ENCODE peak calls at places on chromosomes 2 and 18, in seven cellular contexts. One of them, this sample, is unnamed.

GRCh38 chr2:58237741-58238140 is 3.4 kb downstream of the FANCL start:
- DNase-seq in psoas muscle: no peak
- DNase-seq in BE2C: no peak
- DNase-seq in HepG2: no peak
- DNase-seq in adrenal gland: no peak
- DNase-seq in SK-N-SH: no peak
- DNase-seq in testis: no peak
- DNase-seq in this sample: no peak

GRCh38 chr2:237304763-237305514 is 109.0 kb downstream of the COL6A3 start:
- DNase-seq in psoas muscle: no peak
- DNase-seq in BE2C: no peak
- DNase-seq in HepG2: no peak
- DNase-seq in adrenal gland: peak; percentile 66
- DNase-seq in SK-N-SH: no peak
- DNase-seq in testis: no peak
- DNase-seq in this sample: peak; percentile 62

GRCh38 chr18:79059456-79059855 is 9.7 kb upstream of the ATP9B start:
- DNase-seq in psoas muscle: no peak
- DNase-seq in BE2C: no peak
- DNase-seq in HepG2: no peak
- DNase-seq in adrenal gland: no peak
- DNase-seq in SK-N-SH: no peak
- DNase-seq in testis: no peak
- DNase-seq in this sample: no peak

GRCh38 chr18:58195278-58195721 is 151.3 kb downstream of the NEDD4L start:
- DNase-seq in psoas muscle: no peak
- DNase-seq in BE2C: no peak
- DNase-seq in HepG2: no peak
- DNase-seq in adrenal gland: no peak
- DNase-seq in SK-N-SH: no peak
- DNase-seq in testis: no peak
- DNase-seq in this sample: no peak

GRCh38 chr18:33572022-33572421 is 6.0 kb upstream of the ASXL3 start:
- DNase-seq in psoas muscle: no peak
- DNase-seq in BE2C: no peak
- DNase-seq in HepG2: no peak
- DNase-seq in adrenal gland: no peak
- DNase-seq in SK-N-SH: no peak
- DNase-seq in testis: no peak
- DNase-seq in this sample: no peak

GRCh38 chr2:111919794-111920608 is 21.6 kb downstream of the MERTK start:
- DNase-seq in psoas muscle: no peak
- DNase-seq in BE2C: no peak
- DNase-seq in HepG2: peak; percentile 94
- DNase-seq in adrenal gland: peak; percentile 49
- DNase-seq in SK-N-SH: no peak
- DNase-seq in testis: peak; percentile 54
- DNase-seq in this sample: no peak

GRCh38 chr2:148876190-148876588 is 1.2 kb downstream of the KIF5C start:
- DNase-seq in psoas muscle: no peak
- DNase-seq in BE2C: peak; percentile 59
- DNase-seq in HepG2: no peak
- DNase-seq in adrenal gland: peak; percentile 29
- DNase-seq in SK-N-SH: peak; percentile 78
- DNase-seq in testis: no peak
- DNase-seq in this sample: peak; percentile 13

GRCh38 chr2:20065885-20066602 is 14.6 kb upstream of the LAPTM4A start:
- DNase-seq in psoas muscle: peak; percentile 89
- DNase-seq in BE2C: peak; percentile 78
- DNase-seq in HepG2: peak; percentile 95
- DNase-seq in adrenal gland: peak; percentile 86
- DNase-seq in SK-N-SH: peak; percentile 67
- DNase-seq in testis: peak; percentile 65
- DNase-seq in this sample: no peak

GRCh38 chr2:229653551-229653950 is 60.8 kb downstream of the DNER start:
- DNase-seq in psoas muscle: no peak
- DNase-seq in BE2C: no peak
- DNase-seq in HepG2: no peak
- DNase-seq in adrenal gland: no peak
- DNase-seq in SK-N-SH: no peak
- DNase-seq in testis: no peak
- DNase-seq in this sample: no peak

GRCh38 chr2:127811397-127811860 is 458 bp upstream of the WDR33 start:
- DNase-seq in psoas muscle: no peak
- DNase-seq in BE2C: no peak
- DNase-seq in HepG2: no peak
- DNase-seq in adrenal gland: peak; percentile 34
- DNase-seq in SK-N-SH: no peak
- DNase-seq in testis: no peak
- DNase-seq in this sample: peak; percentile 9

GRCh38 chr2:217248312-217248935 is 388.6 kb upstream of the TNP1 start:
- DNase-seq in psoas muscle: peak; percentile 80
- DNase-seq in BE2C: peak; percentile 87
- DNase-seq in HepG2: no peak
- DNase-seq in adrenal gland: no peak
- DNase-seq in SK-N-SH: peak; percentile 74
- DNase-seq in testis: peak; percentile 63
- DNase-seq in this sample: peak; percentile 66

GRCh38 chr18:48862116-48862515 is 88.6 kb downstream of the SMAD7 start:
- DNase-seq in psoas muscle: no peak
- DNase-seq in BE2C: no peak
- DNase-seq in HepG2: no peak
- DNase-seq in adrenal gland: no peak
- DNase-seq in SK-N-SH: no peak
- DNase-seq in testis: no peak
- DNase-seq in this sample: no peak

GRCh38 chr18:58965291-58965929 is 100.7 kb downstream of the ZNF532 start:
- DNase-seq in psoas muscle: no peak
- DNase-seq in BE2C: no peak
- DNase-seq in HepG2: no peak
- DNase-seq in adrenal gland: no peak
- DNase-seq in SK-N-SH: no peak
- DNase-seq in testis: no peak
- DNase-seq in this sample: no peak

GRCh38 chr2:195531754-195532153 is 125.3 kb upstream of the SLC39A10 start:
- DNase-seq in psoas muscle: no peak
- DNase-seq in BE2C: peak; percentile 39
- DNase-seq in HepG2: no peak
- DNase-seq in adrenal gland: no peak
- DNase-seq in SK-N-SH: no peak
- DNase-seq in testis: no peak
- DNase-seq in this sample: peak; percentile 70
- H3K4me3 ChIP-seq in psoas muscle: no peak overlapping the region
- H3K4me3 ChIP-seq in BE2C: no peak overlapping the region
- H3K4me3 ChIP-seq in HepG2: no peak overlapping the region
- H3K4me3 ChIP-seq in adrenal gland: no peak overlapping the region
- H3K4me3 ChIP-seq in SK-N-SH: no peak overlapping the region
- H3K4me3 ChIP-seq in testis: no peak overlapping the region
- H3K4me3 ChIP-seq in this sample: no peak overlapping the region

DNA sequence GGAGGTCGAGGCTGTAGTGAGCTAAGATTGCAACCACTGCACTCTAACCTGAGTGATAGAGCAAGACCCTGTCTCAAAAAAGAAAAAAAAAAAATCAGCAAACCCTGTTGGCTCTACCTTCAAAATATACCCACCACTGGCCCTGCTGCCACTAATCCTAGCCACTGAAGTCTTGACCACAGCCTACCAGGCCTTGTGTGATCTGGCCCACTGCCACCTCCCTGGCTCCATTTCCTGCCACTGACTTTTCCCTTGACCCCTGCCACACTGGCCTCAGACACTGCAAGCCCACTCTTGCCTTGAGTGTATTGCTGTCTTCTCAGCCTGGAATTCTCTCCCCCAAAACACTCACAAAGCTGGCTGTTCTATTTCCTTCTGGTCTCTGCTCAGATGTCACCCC is 33.7 kb downstream of the SH2D6 start:
- DNase-seq in psoas muscle: no peak
- DNase-seq in BE2C: no peak
- DNase-seq in HepG2: no peak
- DNase-seq in adrenal gland: no peak
- DNase-seq in SK-N-SH: no peak
- DNase-seq in testis: no peak
- DNase-seq in this sample: no peak
- TF ChIP-seq CTCF in psoas muscle: no peak
- TF ChIP-seq CTCF in BE2C: no peak
- TF ChIP-seq CTCF in HepG2: no peak
- TF ChIP-seq CTCF in adrenal gland: no peak
- TF ChIP-seq CTCF in SK-N-SH: no peak
- TF ChIP-seq CTCF in testis: no peak
- TF ChIP-seq CTCF in this sample: no peak

GRCh38 chr2:10912796-10913445 is 1.2 kb downstream of the KCNF1 start:
- DNase-seq in psoas muscle: no peak
- DNase-seq in BE2C: no peak
- DNase-seq in HepG2: no peak
- DNase-seq in adrenal gland: no peak
- DNase-seq in SK-N-SH: no peak
- DNase-seq in testis: no peak
- DNase-seq in this sample: no peak
- H3K4me1 ChIP-seq in psoas muscle: no peaks in the 10 kb centered on the region
- H3K4me1 ChIP-seq in BE2C: no peaks in the 10 kb centered on the region
- H3K4me1 ChIP-seq in HepG2: peaks cover 9% of the 10 kb centered on the region
- H3K4me1 ChIP-seq in adrenal gland: no peaks in the 10 kb centered on the region
- H3K4me1 ChIP-seq in SK-N-SH: no peaks in the 10 kb centered on the region
- H3K4me1 ChIP-seq in testis: no peaks in the 10 kb centered on the region
- H3K4me1 ChIP-seq in this sample: no peaks in the 10 kb centered on the region

GRCh38 chr2:35443087-35443486 is 912.5 kb upstream of the CRIM1 start:
- DNase-seq in psoas muscle: no peak
- DNase-seq in BE2C: no peak
- DNase-seq in HepG2: no peak
- DNase-seq in adrenal gland: no peak
- DNase-seq in SK-N-SH: no peak
- DNase-seq in testis: no peak
- DNase-seq in this sample: no peak
- H3K4me3 ChIP-seq in psoas muscle: no peak overlapping the region
- H3K4me3 ChIP-seq in BE2C: no peak overlapping the region
- H3K4me3 ChIP-seq in HepG2: no peak overlapping the region
- H3K4me3 ChIP-seq in adrenal gland: no peak overlapping the region
- H3K4me3 ChIP-seq in SK-N-SH: no peak overlapping the region
- H3K4me3 ChIP-seq in testis: no peak overlapping the region
- H3K4me3 ChIP-seq in this sample: no peak overlapping the region

GRCh38 chr18:26547302-26548143 is 830 bp downstream of the KCTD1 start:
- DNase-seq in psoas muscle: peak; percentile 73
- DNase-seq in BE2C: peak; percentile 76
- DNase-seq in HepG2: no peak
- DNase-seq in adrenal gland: peak; percentile 63
- DNase-seq in SK-N-SH: peak; percentile 90
- DNase-seq in testis: peak; percentile 79
- DNase-seq in this sample: peak; percentile 86
- TF ChIP-seq CTCF in psoas muscle: peak; percentile 23
- TF ChIP-seq CTCF in BE2C: peak; percentile 57
- TF ChIP-seq CTCF in HepG2: no peak
- TF ChIP-seq CTCF in adrenal gland: peak; percentile 30
- TF ChIP-seq CTCF in SK-N-SH: peak; percentile 51
- TF ChIP-seq CTCF in testis: peak; percentile 27
- TF ChIP-seq CTCF in this sample: peak; percentile 61

DNA sequence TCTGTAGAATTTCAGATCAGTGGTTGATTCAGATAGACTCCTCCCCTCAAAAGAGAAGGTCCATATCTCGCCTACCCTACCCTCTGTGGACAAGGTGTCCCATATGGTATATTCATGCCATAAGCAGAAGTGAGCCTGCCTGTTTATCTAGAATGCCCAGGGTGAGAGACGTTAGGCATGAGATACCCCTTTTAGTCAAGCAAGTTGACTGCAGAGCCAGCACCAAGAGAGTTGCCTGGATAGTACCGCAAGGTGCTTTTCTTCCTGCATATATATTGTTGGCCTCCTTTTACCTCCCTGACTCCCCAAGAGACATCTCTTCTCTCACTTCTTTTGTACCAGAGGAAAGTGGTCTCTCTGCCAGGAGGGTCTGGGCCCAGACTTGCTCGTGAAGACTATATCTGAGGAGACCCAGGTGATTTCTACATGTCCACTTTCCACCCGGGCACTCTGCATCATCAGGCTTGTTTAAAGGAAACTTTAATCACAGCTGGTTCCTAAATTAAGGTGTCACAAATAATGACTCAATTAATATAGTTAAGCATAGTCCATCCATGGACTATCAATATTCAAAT is 4.0 kb downstream of the ITGA4 start:
- DNase-seq in psoas muscle: no peak
- DNase-seq in BE2C: no peak
- DNase-seq in HepG2: no peak
- DNase-seq in adrenal gland: no peak
- DNase-seq in SK-N-SH: no peak
- DNase-seq in testis: no peak
- DNase-seq in this sample: no peak
- H3K4me1 ChIP-seq in psoas muscle: no peaks in the 10 kb centered on the region
- H3K4me1 ChIP-seq in BE2C: no peaks in the 10 kb centered on the region
- H3K4me1 ChIP-seq in HepG2: no peaks in the 10 kb centered on the region
- H3K4me1 ChIP-seq in adrenal gland: no peaks in the 10 kb centered on the region
- H3K4me1 ChIP-seq in SK-N-SH: peaks cover 7% of the 10 kb centered on the region
- H3K4me1 ChIP-seq in testis: no peaks in the 10 kb centered on the region
- H3K4me1 ChIP-seq in this sample: peaks cover 3% of the 10 kb centered on the region